ENCODE peak calls at places on chromosome 9, in eight cellular contexts. W, K, U, I, T, J, Y and C are unnamed samples.

GRCh38 chr9:132026932-132027585 is 52.6 kb downstream of the MED27 start:
- DNase-seq in W (no peak), K (no peak), U (no peak), I (peak; percentile 41), T (no peak), J (no peak), Y (no peak), C (no peak)

GRCh38 chr9:112378441-112379176 is 1.3 kb upstream of the HSDL2 start:
- DNase-seq in W (peak; percentile 16), K (no peak), U (peak; percentile 11), I (peak; percentile 36), T (no peak), J (peak; percentile 26), Y (no peak), C (no peak)

GRCh38 chr9:35967042-35967441 is 9.1 kb upstream of the OR2S2 start:
- DNase-seq in W (no peak), K (no peak), U (no peak), I (no peak), T (no peak), J (no peak), Y (no peak), C (no peak)

GRCh38 chr9:9961487-9961886 is 651.3 kb downstream of the PTPRD start:
- DNase-seq in W (no peak), K (no peak), U (no peak), I (no peak), T (no peak), J (no peak), Y (no peak), C (no peak)

GRCh38 chr9:101443358-101443757 is 7.8 kb upstream of the ALDOB start:
- DNase-seq in W (no peak), K (no peak), U (no peak), I (no peak), T (peak; percentile 7), J (peak; percentile 93), Y (no peak), C (peak; percentile 98)

GRCh38 chr9:92180669-92181181 is 65.5 kb upstream of the SPTLC1 start:
- DNase-seq in W (peak; percentile 44), K (no peak), U (no peak), I (no peak), T (peak; percentile 41), J (no peak), Y (peak; percentile 67), C (peak; percentile 74)

GRCh38 chr9:112332272-112332671 is 1.1 kb downstream of the PTBP3 start:
- DNase-seq in W (no peak), K (no peak), U (no peak), I (no peak), T (no peak), J (peak; percentile 26), Y (no peak), C (peak; percentile 51)

GRCh38 chr9:79687131-79687447 is 115.3 kb downstream of the TLE4 start:
- DNase-seq in W (no peak), K (no peak), U (no peak), I (no peak), T (no peak), J (no peak), Y (no peak), C (no peak)

GRCh38 chr9:94973491-94973941 is 247.0 kb downstream of the AOPEP start:
- DNase-seq in W (no peak), K (no peak), U (no peak), I (no peak), T (no peak), J (no peak), Y (no peak), C (no peak)

GRCh38 chr9:89595646-89596045 is 9.2 kb upstream of the GADD45G start:
- DNase-seq in W (no peak), K (no peak), U (no peak), I (peak; percentile 6), T (no peak), J (no peak), Y (no peak), C (no peak)

GRCh38 chr9:3830296-3830695 is 304.5 kb upstream of the RFX3 start:
- DNase-seq in W (no peak), K (no peak), U (no peak), I (no peak), T (no peak), J (no peak), Y (no peak), C (no peak)

GRCh38 chr9:110180386-110180712 is 27.6 kb downstream of the C9orf152 start:
- DNase-seq in W (no peak), K (no peak), U (no peak), I (no peak), T (no peak), J (no peak), Y (no peak), C (no peak)

GRCh38 chr9:112487799-112488345 is 1.2 kb downstream of the KIAA1958 start:
- DNase-seq in W (peak; percentile 7), K (no peak), U (no peak), I (no peak), T (no peak), J (no peak), Y (no peak), C (no peak)

GRCh38 chr9:120538339-120538738 is 41.6 kb downstream of the CDK5RAP2 start:
- DNase-seq in W (no peak), K (no peak), U (no peak), I (no peak), T (no peak), J (no peak), Y (no peak), C (no peak)

GRCh38 chr9:136354592-136355085 is 8.9 kb downstream of the DNLZ start:
- DNase-seq in W (no peak), K (no peak), U (no peak), I (no peak), T (no peak), J (no peak), Y (no peak), C (no peak)

GRCh38 chr9:90921104-90921503 is 119.5 kb downstream of the SYK start:
- DNase-seq in W (no peak), K (no peak), U (no peak), I (no peak), T (no peak), J (peak; percentile 81), Y (no peak), C (peak; percentile 50)

GRCh38 chr9:127973169-127974001 is 7.4 kb downstream of the EEIG1 start:
- DNase-seq in W (no peak), K (no peak), U (no peak), I (peak; percentile 31), T (no peak), J (no peak), Y (no peak), C (no peak)

GRCh38 chr9:81002242-81002641 is 687.1 kb downstream of the TLE1 start:
- DNase-seq in W (peak; percentile 11), K (no peak), U (no peak), I (no peak), T (no peak), J (no peak), Y (no peak), C (no peak)

GRCh38 chr9:4243113-4243512 is 56.8 kb downstream of the GLIS3 start:
- DNase-seq in W (peak; percentile 14), K (no peak), U (no peak), I (no peak), T (no peak), J (no peak), Y (no peak), C (no peak)